ENCODE peak calls at places on chromosomes 5 and 9, in five cellular contexts. G is transverse colon, J is astrocyte of the spinal cord, V is suprapubic skin, M is heart left ventricle. N is an unnamed sample.

GRCh38 chr5:52922384-52922783 is 66.8 kb upstream of the ITGA2 start:
- DNase-seq in G (no peak), M (no peak), V (no peak), J (peak), N (peak)

GRCh38 chr9:110775724-110776123 is 107.1 kb downstream of the MUSK start:
- DNase-seq in G (no peak), J (no peak), V (no peak), M (no peak), N (no peak)

GRCh38 chr9:111743275-111743674 is 51.5 kb downstream of the SHOC1 start:
- DNase-seq in M (no peak), J (peak), V (no peak), G (no peak), N (no peak)

GRCh38 chr5:66498791-66499207 is 97.4 kb upstream of the MAST4 start:
- DNase-seq in J (no peak), G (no peak), M (peak), V (no peak), N (no peak)

GRCh38 chr5:91670565-91670964 is 287.4 kb upstream of the ARRDC3 start:
- DNase-seq in G (no peak), V (no peak), J (no peak), M (peak), N (peak)

GRCh38 chr5:5492087-5492933 is 69.8 kb downstream of the ICE1 start:
- DNase-seq in J (peak), G (peak), V (no peak), M (no peak), N (peak)

GRCh38 chr5:166562246-166562645 is 1729.2 kb upstream of the WWC1 start:
- DNase-seq in G (no peak), M (no peak), J (no peak), V (no peak), N (no peak)

GRCh38 chr9:89732295-89732951 is 127.6 kb downstream of the GADD45G start:
- DNase-seq in V (no peak), G (no peak), J (no peak), M (no peak), N (no peak)

GRCh38 chr9:116298992-116299391 is 145.4 kb downstream of the PAPPA start:
- DNase-seq in V (no peak), J (no peak), M (no peak), G (no peak), N (no peak)

GRCh38 chr5:134530375-134531077 is 5.1 kb downstream of the JADE2 start:
- DNase-seq in G (no peak), J (no peak), M (peak), V (no peak), N (no peak)

GRCh38 chr9:19409406-19410194 is 791 bp downstream of the ACER2 start:
- DNase-seq in V (no peak), G (peak), J (no peak), M (peak), N (no peak)

GRCh38 chr9:35628389-35628991 is 10.3 kb upstream of the CD72 start:
- DNase-seq in V (peak), M (no peak), J (no peak), G (no peak), N (no peak)

GRCh38 chr9:111483419-111483861 is 743 bp downstream of the ECPAS start:
- DNase-seq in V (no peak), M (no peak), J (peak), G (peak), N (no peak)

GRCh38 chr5:94700592-94700991 is 82.1 kb downstream of the SLF1 start:
- DNase-seq in M (no peak), V (no peak), J (no peak), G (no peak), N (no peak)

GRCh38 chr5:116395178-116395577 is 179.4 kb downstream of the SEMA6A start:
- DNase-seq in V (no peak), J (no peak), G (no peak), M (no peak), N (no peak)

GRCh38 chr9:137366445-137366810 is 56.5 kb downstream of the EXD3 start:
- DNase-seq in V (no peak), J (no peak), G (no peak), M (no peak), N (no peak)

GRCh38 chr9:115416299-115416698 is 298.3 kb upstream of the TNC start:
- DNase-seq in J (no peak), G (peak), M (no peak), V (no peak), N (no peak)

GRCh38 chr5:82812575-82812974 is 264.6 kb downstream of the TMEM167A start:
- DNase-seq in G (no peak), M (no peak), J (peak), V (no peak), N (no peak)

GRCh38 chr5:83011990-83012389 is 65.2 kb downstream of the TMEM167A start:
- DNase-seq in V (no peak), J (no peak), G (no peak), M (no peak), N (no peak)

GRCh38 chr9:78654324-78654723 is 357.4 kb downstream of the PSAT1 start:
- DNase-seq in J (no peak), V (no peak), M (no peak), G (no peak), N (no peak)

GRCh38 chr9:4986783-4987182 is 1.7 kb downstream of the JAK2 start:
- DNase-seq in M (no peak), G (no peak), V (no peak), J (no peak), N (no peak)

GRCh38 chr5:112848116-112848811 is 12.8 kb upstream of the SRP19 start:
- DNase-seq in G (no peak), M (no peak), J (peak), V (no peak), N (peak)

GRCh38 chr9:120863833-120864232 is 13.2 kb downstream of the PHF19 start:
- DNase-seq in J (no peak), G (no peak), M (no peak), V (no peak), N (no peak)

GRCh38 chr9:742104-742503 is 99.4 kb upstream of the DMRT1 start:
- DNase-seq in G (no peak), V (no peak), M (no peak), J (no peak), N (no peak)

GRCh38 chr5:117859161-117859560 is 1129.2 kb downstream of the DTWD2 start:
- DNase-seq in J (no peak), V (no peak), M (no peak), G (no peak), N (no peak)

GRCh38 chr5:139593716-139594319 is 32.7 kb downstream of the UBE2D2 start:
- DNase-seq in V (no peak), M (no peak), J (peak), G (no peak), N (peak)

GRCh38 chr5:54570923-54571322 is 53.4 kb downstream of the SNX18 start:
- DNase-seq in G (no peak), M (peak), V (no peak), J (peak), N (peak)

GRCh38 chr5:664343-664993 is 28.7 kb downstream of the TPPP start:
- DNase-seq in G (peak), V (peak), M (no peak), J (no peak), N (no peak)

GRCh38 chr9:110131499-110131898 is 76.5 kb downstream of the C9orf152 start:
- DNase-seq in G (no peak), J (no peak), M (no peak), V (no peak), N (no peak)

GRCh38 chr5:38653389-38653788 is 96.9 kb upstream of the LIFR start:
- DNase-seq in G (no peak), M (no peak), V (no peak), J (no peak), N (no peak)

GRCh38 chr5:108380531-108381021 is 1.3 kb downstream of the FBXL17 start:
- DNase-seq in M (peak), J (peak), G (peak), V (peak), N (no peak)

GRCh38 chr5:179217956-179218355 is 127.3 kb downstream of the ADAMTS2 start:
- DNase-seq in M (no peak), G (no peak), J (no peak), V (no peak), N (no peak)

GRCh38 chr5:31382051-31382878 is 149.6 kb downstream of the DROSHA start:
- DNase-seq in M (no peak), V (no peak), J (peak), G (no peak), N (no peak)

GRCh38 chr5:55601209-55601618 is 66.5 kb upstream of the PLPP1 start:
- DNase-seq in V (peak), G (peak), M (peak), J (peak), N (peak)

GRCh38 chr5:156798201-156798600 is 51.9 kb upstream of the PPP1R2B start:
- DNase-seq in V (no peak), M (no peak), J (no peak), G (no peak), N (no peak)
- H3K4me3 ChIP-seq in V (no peak), M (no peak), J (no peak), G (no peak), N (no peak)

DNA sequence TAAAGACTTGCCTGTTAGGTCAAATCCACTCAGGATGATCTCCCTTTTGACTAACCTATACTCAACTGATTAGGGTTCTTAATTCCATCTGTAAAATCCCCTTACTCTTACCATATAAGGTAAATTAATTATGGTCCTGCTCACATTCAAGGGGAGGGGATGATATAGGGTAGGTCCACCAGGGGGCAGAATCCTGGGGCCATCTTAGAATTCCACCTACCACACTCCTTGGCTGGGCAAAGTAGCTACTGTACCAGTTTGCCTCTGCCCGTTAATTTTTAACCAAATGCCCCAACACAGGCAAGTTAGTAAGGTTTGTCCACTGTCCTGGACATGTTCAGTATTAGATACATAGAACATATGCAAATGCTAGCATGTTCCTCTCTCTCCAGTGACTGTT is 262.4 kb downstream of the SEMA5A start:
- DNase-seq in G (no peak), V (no peak), M (no peak), J (no peak), N (no peak)
- TF ChIP-seq CTCF in G (no peak), V (no peak), M (no peak), J (peak), N (peak)

DNA sequence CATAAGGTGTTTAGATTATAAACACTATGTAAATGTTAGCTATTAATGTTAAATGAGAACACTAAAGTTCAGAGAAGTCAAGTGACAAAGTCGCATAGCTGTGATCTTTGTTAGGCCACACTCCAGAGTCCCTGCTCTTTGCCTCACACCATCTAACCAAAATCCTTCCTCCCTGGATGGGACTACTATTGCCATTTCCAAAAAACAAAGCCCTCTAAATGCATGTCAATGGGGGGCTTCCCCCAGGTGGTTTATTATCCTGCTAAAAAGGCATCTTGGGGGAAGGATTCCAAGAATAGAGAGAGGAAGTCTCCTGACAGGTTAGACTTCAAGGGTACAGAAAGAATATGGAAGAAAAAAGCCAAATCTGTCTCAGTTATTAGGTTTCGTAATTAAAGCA is 10.4 kb downstream of the NR6A1 start:
- DNase-seq in V (no peak), G (no peak), M (no peak), J (no peak), N (no peak)
- H3K4me3 ChIP-seq in V (no peak), G (no peak), M (no peak), J (no peak), N (no peak)

DNA sequence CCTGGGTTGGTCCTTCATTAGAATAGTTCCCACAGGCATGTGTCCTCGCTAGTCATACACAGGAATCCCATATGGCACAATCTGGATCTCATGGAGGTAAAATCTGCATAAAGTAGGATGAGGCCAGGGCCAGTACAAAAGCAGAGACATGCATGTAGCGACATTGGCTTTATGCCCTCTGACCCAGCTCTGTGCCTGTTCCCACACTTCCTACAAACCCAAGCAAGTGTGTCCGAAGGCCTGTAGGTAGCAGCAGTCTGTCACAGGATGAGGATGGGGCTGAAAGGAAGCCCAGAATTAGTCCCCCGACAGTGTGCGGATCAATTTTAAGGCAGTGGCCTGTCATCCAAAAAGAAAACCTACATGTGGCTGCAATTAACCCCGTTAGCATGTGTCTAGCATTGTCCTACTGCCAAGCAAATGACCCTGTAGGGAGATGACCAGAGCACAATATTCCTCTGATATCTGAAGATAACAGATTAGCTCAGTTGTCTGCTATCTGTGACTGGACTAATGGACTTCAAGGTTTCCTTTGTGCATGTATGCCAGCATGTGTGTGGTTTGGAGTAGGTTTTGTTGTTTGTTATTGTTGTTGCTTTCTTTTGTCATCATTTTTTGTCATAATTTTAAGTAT is 178.8 kb downstream of the TMEM161B start:
- DNase-seq in M (no peak), G (no peak), V (no peak), J (no peak), N (no peak)
- TF ChIP-seq CTCF in M (no peak), G (no peak), V (no peak), J (no peak), N (no peak)

GRCh38 chr5:127814225-127814973 is 111.2 kb downstream of the CCDC192 start:
- DNase-seq in G (no peak), M (no peak), J (no peak), V (no peak), N (no peak)
- H3K4me3 ChIP-seq in G (no peak), M (no peak), J (no peak), V (no peak), N (no peak)

GRCh38 chr5:133041910-133042309 is 9.9 kb upstream of the HSPA4 start:
- DNase-seq in G (no peak), V (no peak), M (no peak), J (peak), N (no peak)
- TF ChIP-seq CTCF in G (no peak), V (no peak), M (no peak), J (peak), N (no peak)

DNA sequence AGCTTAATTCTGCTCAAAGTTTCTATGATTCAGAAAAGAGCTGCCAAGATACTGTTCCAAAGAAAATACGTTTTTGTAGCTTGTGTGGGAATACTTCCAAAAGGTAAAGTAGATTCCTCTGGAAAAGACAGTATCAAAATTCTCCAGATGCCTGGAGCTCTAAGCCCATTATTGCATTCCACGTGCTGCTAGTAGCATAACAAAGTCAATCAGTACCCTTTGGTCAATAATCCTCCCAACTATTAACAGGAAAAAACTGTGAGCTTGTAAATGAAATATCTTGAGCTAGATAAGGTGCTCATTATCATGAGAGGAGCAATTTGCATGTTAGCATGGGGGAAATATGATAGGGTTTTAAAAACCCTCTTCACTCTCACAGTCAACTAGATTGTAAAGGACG is 229.5 kb upstream of the TYRP1 start:
- DNase-seq in M (no peak), G (no peak), V (no peak), J (no peak), N (peak)
- H3K4me3 ChIP-seq in M (no peak), G (no peak), V (no peak), J (no peak), N (no peak)

DNA sequence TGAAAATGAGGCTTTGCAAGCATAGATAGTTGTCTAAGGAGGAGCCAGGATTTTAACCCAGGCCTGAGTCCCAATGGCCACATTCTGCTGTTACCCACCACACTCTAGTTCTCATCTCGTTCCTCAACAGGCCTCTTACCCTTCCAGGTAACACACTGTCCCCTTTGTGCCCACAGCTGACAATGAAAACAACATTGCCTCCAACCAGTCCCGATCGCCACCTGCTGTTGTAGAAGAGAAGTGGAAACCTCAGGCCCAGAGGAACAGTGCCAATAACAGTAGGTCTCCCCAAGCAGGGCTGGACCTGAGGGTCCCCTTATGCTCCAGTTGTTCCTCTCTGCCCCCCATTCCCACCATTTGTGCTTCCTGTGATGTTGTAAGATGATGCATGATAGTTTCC is 30.4 kb downstream of the AMBP start:
- DNase-seq in G (no peak), V (peak), M (no peak), J (no peak), N (no peak)
- TF ChIP-seq CTCF in G (peak), V (no peak), M (no peak), J (peak), N (peak)

N was measured in retinal pigment epithelial cell.